ENCODE peak calls at places on chromosomes 12 and 14, in eight cellular contexts. K, E, Z, T, F, J, Y and R are unnamed samples. For H3K9me3, the result is how much of the 10 kb centered on the place peaks cover.

GRCh38 chr14:99879401-99880295 is 86.4 kb downstream of the EML1 start:
- DNase-seq in K (no peak), J (peak), Z (peak), T (no peak), F (no peak), E (no peak), Y (peak), R (no peak)

GRCh38 chr12:22271036-22271435 is 63.5 kb downstream of the ST8SIA1 start:
- DNase-seq in J (peak), Z (peak), T (no peak), F (no peak), Y (peak), E (no peak), K (no peak), R (no peak)

GRCh38 chr12:104106965-104107364 is 31.0 kb downstream of the NFYB start:
- DNase-seq in Z (no peak), E (no peak), T (no peak), F (no peak), J (no peak), Y (no peak), K (no peak), R (no peak)

GRCh38 chr12:106780010-106780625 is 5.6 kb downstream of the RIC8B start:
- DNase-seq in T (no peak), Z (peak), F (peak), J (peak), Y (no peak), E (no peak), K (no peak), R (no peak)

GRCh38 chr12:10721654-10722501 is 1.2 kb downstream of the YBX3 start:
- DNase-seq in F (peak), T (peak), E (peak), Z (peak), K (peak), Y (peak), J (peak), R (no peak)

GRCh38 chr12:643478-644292 is 19.6 kb downstream of the NINJ2 start:
- DNase-seq in J (no peak), Z (no peak), Y (no peak), K (no peak), F (peak), E (no peak), T (no peak), R (peak)

GRCh38 chr12:49060237-49061156 is at the start of gene KMT2D:
- DNase-seq in Y (peak), J (peak), F (peak), E (peak), K (peak), T (peak), Z (peak), R (peak)

GRCh38 chr12:98916106-98916505 is 271.0 kb downstream of the APAF1 start:
- DNase-seq in T (no peak), Y (no peak), K (no peak), F (no peak), E (no peak), Z (no peak), J (no peak), R (no peak)

GRCh38 chr12:47561746-47562145 is 144.1 kb downstream of the RPAP3 start:
- DNase-seq in E (no peak), J (no peak), Z (peak), T (no peak), Y (no peak), K (no peak), F (no peak), R (no peak)

GRCh38 chr12:86414201-86414600 is 158.0 kb upstream of the MGAT4C start:
- DNase-seq in Y (no peak), F (no peak), E (no peak), K (no peak), T (no peak), J (no peak), Z (no peak), R (no peak)

GRCh38 chr14:104937161-104937560 is 12.5 kb downstream of the PLD4 start:
- DNase-seq in Z (no peak), K (no peak), J (no peak), T (no peak), F (no peak), E (no peak), Y (no peak), R (no peak)

GRCh38 chr14:103604620-103605019 is 24.4 kb upstream of the KLC1 start:
- DNase-seq in E (no peak), Z (no peak), F (no peak), K (no peak), T (no peak), Y (no peak), J (no peak), R (no peak)

GRCh38 chr14:103607822-103608221 is 21.2 kb upstream of the KLC1 start:
- DNase-seq in F (no peak), Z (no peak), J (no peak), Y (no peak), K (no peak), E (no peak), T (no peak), R (no peak)

GRCh38 chr14:103611215-103611614 is 17.8 kb upstream of the KLC1 start:
- DNase-seq in T (no peak), J (no peak), Z (no peak), K (no peak), Y (no peak), F (no peak), E (no peak), R (no peak)

DNA sequence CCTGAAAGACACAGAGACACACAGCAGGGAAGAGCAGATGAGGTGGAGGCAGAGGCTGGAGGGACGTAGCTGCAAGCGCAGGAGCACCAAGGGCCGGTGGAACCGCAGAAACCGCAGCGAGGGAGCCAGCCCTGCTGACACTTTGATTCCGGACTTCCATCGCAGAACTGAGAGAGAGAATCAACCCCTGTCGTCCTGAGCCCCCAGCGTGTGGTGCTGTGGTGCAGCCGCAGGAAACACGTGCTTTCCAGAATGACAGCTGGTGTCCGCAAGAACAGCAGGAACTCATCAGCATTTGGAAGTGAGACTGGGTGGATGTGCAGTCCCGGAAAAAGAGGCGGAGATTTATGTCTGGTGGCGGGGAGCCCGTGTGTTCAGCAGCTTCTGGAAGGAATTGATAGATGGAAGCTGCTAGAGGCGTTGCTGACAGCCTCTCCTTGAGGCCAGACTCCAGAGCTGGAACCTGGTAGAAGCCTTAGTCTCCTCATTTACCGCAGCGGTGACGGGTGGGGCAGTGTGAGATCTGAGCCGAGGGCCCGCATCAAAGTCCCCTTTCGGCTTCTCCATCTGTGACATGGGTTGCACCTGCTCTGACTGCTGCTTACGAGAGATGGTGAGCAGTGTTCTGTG is 21.9 kb upstream of the KLC1 start:
- DNase-seq in K (no peak), T (peak), Y (peak), E (peak), J (peak), Z (peak), F (peak), R (peak)
- TF ChIP-seq CTCF in K (peak), T (peak), Y (peak), E (peak), J (peak), Z (peak), F (peak), R (no peak)

DNA sequence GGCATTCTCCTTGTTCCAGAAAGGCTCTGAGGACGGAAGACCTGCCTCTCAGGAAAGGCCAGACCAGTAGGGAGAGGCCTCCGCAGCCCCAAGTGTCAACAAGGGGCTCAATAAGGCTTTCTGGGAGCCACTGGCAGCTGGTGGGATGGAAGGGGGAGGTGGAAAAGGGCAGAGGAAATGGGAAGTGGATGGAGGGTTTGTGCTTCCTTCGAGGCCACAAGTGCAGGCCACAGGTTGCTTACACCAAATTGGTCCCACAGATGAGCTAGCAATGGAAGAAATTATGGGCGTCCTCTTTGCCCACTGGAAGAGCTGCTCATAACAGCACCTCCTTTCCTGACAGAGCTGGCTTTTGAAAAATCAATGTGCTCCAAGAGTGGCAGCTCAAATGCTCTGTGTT is 28.2 kb downstream of the P2RX4 start:
- DNase-seq in T (no peak), F (no peak), Z (no peak), K (no peak), E (no peak), Y (no peak), J (no peak), R (no peak)
- H3K9ac ChIP-seq in T (no peak), F (no peak), Z (no peak), K (no peak), E (no peak), Y (no peak), J (no peak), R (no peak)

DNA sequence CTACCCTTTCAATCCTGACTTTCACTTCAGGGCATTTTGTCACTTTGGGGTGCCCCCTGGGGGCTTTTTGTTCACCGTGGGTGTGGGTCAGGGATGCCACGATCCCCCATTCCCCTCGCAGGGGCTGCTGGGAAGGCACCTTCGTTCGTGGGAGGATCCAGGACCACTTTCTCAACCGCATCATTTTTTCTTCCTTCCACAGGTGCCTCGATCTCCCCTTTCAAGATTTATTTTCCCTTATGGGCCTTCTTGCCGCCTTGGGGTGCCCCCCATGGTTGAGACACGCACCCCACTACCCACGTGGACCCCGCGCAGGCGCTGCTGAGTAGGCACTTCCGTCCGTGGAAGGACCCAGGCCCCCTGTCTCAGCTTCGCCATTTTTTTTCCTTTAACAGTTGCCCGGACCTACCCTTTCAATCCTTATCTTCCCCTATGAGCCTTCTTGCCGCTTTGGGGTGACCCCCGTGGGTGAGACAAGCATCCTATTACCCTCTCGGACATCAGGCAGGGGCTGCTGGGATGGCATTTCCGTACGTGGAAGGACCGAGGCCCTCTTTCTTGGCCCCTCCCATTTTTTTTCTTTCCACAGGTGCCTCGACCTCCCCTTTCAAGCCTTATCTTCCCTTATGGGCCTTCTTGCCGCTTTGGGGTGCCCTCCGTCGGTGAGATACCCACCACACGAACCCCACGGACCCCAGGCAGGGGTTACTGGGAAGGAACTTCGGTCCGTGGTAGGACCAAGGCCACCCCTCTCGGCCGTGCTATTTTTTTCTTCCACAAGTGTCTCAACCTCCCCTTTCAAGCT is 268.1 kb downstream of the ALG10 start:
- DNase-seq in J (no peak), F (no peak), K (no peak), E (no peak), Y (no peak), Z (no peak), T (no peak), R (peak)
- H3K9me3 ChIP-seq in J (half or more), F (under half), K (under half), E (under half), Y (under half), Z (half or more), T (under half), R (under half)

GRCh38 chr12:62468394-62468793 is 1.8 kb downstream of the MON2 start:
- DNase-seq in T (no peak), Z (no peak), J (no peak), Y (no peak), F (no peak), E (no peak), K (no peak), R (no peak)

GRCh38 chr12:62466018-62466595 is 519 bp upstream of the MON2 start:
- DNase-seq in F (peak), Z (peak), K (peak), Y (peak), J (peak), E (no peak), T (peak), R (peak)

GRCh38 chr12:62469704-62470103 is 3.1 kb downstream of the MON2 start:
- DNase-seq in E (no peak), F (no peak), Y (no peak), T (no peak), J (no peak), K (no peak), Z (no peak), R (no peak)

GRCh38 chr12:62468935-62469334 is 2.3 kb downstream of the MON2 start:
- DNase-seq in Y (no peak), J (no peak), F (no peak), K (no peak), Z (no peak), T (no peak), E (no peak), R (no peak)

GRCh38 chr12:62466596-62467411 is at the start of gene MON2:
- DNase-seq in K (peak), T (peak), Y (peak), Z (peak), E (peak), J (peak), F (peak), R (peak)
- TF ChIP-seq CTCF in K (no peak), T (peak), Y (no peak), Z (no peak), E (no peak), J (no peak), F (no peak), R (no peak)

DNA sequence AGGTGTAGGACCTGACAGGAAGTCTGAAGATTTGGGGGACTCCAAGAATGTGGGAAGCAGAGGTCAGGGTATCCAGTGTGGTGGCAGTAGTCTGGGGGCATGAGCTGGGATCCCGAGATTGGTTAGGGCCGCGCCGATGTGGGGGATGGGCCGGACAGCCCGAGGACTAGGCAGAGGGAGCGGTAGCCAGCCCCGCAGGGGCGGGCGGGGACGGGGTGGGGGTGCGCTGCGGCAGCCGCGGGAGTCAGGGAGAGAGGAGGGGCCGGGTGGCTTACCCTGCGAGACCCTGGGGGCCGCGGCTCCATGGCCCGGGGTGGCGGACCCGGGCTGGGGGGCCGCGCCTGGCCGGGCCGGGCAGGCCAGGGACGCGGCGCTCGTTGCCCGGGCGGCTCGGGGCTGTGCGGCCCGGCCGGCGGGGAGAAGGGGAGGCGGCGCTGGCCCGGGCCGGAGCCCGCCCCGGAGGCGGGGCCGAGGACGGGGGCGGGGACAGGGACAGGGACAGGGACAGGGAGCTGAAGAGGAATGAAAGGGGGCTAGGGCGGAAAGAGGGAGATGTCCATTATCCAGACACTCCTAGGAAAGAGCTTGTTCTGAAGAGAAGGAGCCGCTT is 5.6 kb downstream of the ZNF385A start:
- DNase-seq in T (peak), Z (no peak), E (peak), F (peak), J (no peak), Y (no peak), K (peak), R (peak)
- H3K9ac ChIP-seq in T (peak), Z (no peak), E (peak), F (peak), J (peak), Y (peak), K (peak), R (no peak)

DNA sequence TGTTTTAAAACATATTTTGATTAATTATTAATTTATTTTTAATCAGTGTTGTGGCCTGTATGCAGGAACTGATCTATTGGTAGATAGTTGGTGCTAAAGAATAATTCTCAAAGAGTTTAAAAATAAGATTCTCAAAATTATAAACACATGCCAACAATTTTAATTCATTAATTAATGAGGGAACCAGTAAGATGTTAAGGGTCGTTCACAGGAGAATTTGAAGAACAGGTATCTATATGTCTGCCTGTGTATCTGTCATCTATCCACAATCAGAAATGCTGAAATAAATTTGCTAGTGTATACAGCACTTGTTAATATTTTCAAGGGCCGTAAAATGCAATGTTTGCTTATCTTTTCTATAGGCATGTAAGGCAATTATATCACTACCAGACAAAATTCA is 18.4 kb downstream of the DAAM1 start:
- DNase-seq in Y (no peak), T (no peak), E (no peak), Z (no peak), J (no peak), K (no peak), F (no peak), R (no peak)
- H3K9me3 ChIP-seq in Y (under half), T (under half), E (under half), Z (under half), J (under half), K (under half), F (under half), R (under half)

DNA sequence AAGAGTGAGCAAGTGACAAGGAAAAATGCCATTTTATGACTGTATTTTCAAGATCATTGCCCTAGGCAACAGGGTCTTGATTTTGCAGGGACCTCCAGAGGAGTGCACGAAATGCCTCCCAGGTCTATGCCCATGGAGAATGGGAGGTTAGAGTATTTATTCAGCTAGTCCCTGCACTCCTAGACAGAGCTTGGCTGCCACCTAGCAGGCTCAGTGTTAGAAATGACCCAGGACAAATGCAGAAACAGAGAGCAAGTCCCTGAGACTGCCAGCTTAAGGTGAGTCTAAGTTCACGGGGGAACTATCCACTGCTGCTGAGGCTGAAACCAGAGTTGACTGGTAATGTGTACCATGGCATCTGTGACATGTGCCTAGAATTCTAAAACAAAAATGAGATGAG is 506.4 kb downstream of the MED13L start:
- DNase-seq in E (no peak), Z (no peak), J (no peak), T (no peak), K (peak), F (no peak), Y (peak), R (peak)
- TF ChIP-seq CTCF in E (peak), Z (peak), J (no peak), T (no peak), K (peak), F (no peak), Y (no peak), R (peak)

GRCh38 chr12:45219621-45220020 is 3.7 kb downstream of the ANO6 start:
- DNase-seq in F (no peak), T (peak), K (no peak), J (no peak), E (no peak), Z (no peak), Y (no peak), R (no peak)

GRCh38 chr12:45216297-45216982 is 545 bp downstream of the ANO6 start:
- DNase-seq in J (peak), T (peak), F (peak), Y (peak), E (peak), Z (peak), K (peak), R (peak)

GRCh38 chr12:45216983-45217485 is 1.1 kb downstream of the ANO6 start:
- DNase-seq in Y (no peak), T (no peak), K (no peak), Z (no peak), F (no peak), E (no peak), J (no peak), R (no peak)

GRCh38 chr12:45215419-45216296 is at the start of gene ANO6:
- DNase-seq in T (peak), J (peak), K (peak), E (peak), F (peak), Z (peak), Y (peak), R (peak)

GRCh38 chr12:45217846-45218245 is 2.0 kb downstream of the ANO6 start:
- DNase-seq in J (peak), F (no peak), Y (no peak), Z (no peak), T (no peak), K (no peak), E (no peak), R (no peak)
- H3K9ac ChIP-seq in J (peak), F (peak), Y (peak), Z (peak), T (peak), K (peak), E (peak), R (peak)

GRCh38 chr12:53410951-53411350 is 12.7 kb upstream of the AMHR2 start:
- DNase-seq in T (no peak), K (no peak), Y (no peak), E (peak), F (no peak), Z (no peak), J (no peak), R (no peak)
- H3K9me3 ChIP-seq in T (under half), K (under half), Y (under half), E (under half), F (under half), Z (under half), J (under half), R (under half)

GRCh38 chr14:69363055-69363454 is 35.0 kb downstream of the ERH start:
- DNase-seq in Z (no peak), E (peak), F (no peak), J (peak), T (no peak), Y (peak), K (peak), R (peak)
- TF ChIP-seq CTCF in Z (no peak), E (peak), F (no peak), J (peak), T (peak), Y (peak), K (peak), R (peak)